ENCODE peak calls at places on chromosomes 3 and 15, in nine cellular contexts. R is omental fat pad, E is upper lobe of right lung, F is neural crest cell, S is astrocyte, P is heart left ventricle, Y is choroid plexus epithelial cell, Q is A549, C is MCF 10A. V is an unnamed sample.

GRCh38 chr3:10552631-10552943 is 47.2 kb upstream of the ATP2B2 start:
- DNase-seq in S (no peak), Q (no peak), Y (no peak), P (peak; percentile 5), E (peak; percentile 18), C (no peak), F (no peak), R (no peak), V (no peak)

GRCh38 chr3:45098315-45098714 is 47.9 kb downstream of the CDCP1 start:
- DNase-seq in Q (no peak), F (no peak), R (no peak), E (no peak), P (no peak), S (no peak), C (no peak), Y (peak; percentile 34), V (no peak)

GRCh38 chr3:9869955-9870354 is 10.1 kb downstream of the CIDEC start:
- DNase-seq in C (no peak), Y (no peak), F (no peak), E (no peak), R (no peak), S (no peak), P (no peak), Q (no peak), V (no peak)

GRCh38 chr15:78067328-78068241 is 9.9 kb downstream of the TBC1D2B start:
- DNase-seq in S (peak; percentile 39), F (no peak), E (no peak), R (no peak), Q (no peak), P (no peak), Y (no peak), C (peak; percentile 38), V (no peak)

GRCh38 chr3:28777806-28778475 is 429.3 kb upstream of the AZI2 start:
- DNase-seq in E (no peak), S (no peak), F (no peak), Q (no peak), Y (no peak), P (peak; percentile 46), C (no peak), R (no peak), V (no peak)

GRCh38 chr15:65982941-65983340 is 113.7 kb downstream of the RAB11A start:
- DNase-seq in Y (no peak), R (no peak), Q (no peak), C (no peak), S (no peak), E (no peak), P (no peak), F (no peak), V (no peak)

GRCh38 chr15:78715439-78715838 is 74.4 kb upstream of the CHRNB4 start:
- DNase-seq in E (no peak), C (peak; percentile 62), R (no peak), F (no peak), P (no peak), Y (no peak), Q (no peak), S (peak; percentile 22), V (no peak)

GRCh38 chr3:12705981-12706380 is 42.1 kb upstream of the RAF1 start:
- DNase-seq in S (peak; percentile 88), C (peak; percentile 35), E (no peak), P (no peak), R (no peak), Q (no peak), F (no peak), Y (no peak), V (no peak)

GRCh38 chr3:123584284-123584987 is 417 bp downstream of the HACD2 start:
- DNase-seq in R (no peak), S (no peak), Y (peak; percentile 34), Q (no peak), P (peak; percentile 71), F (no peak), E (no peak), C (peak; percentile 46), V (peak; percentile 69)

GRCh38 chr3:14915636-14916222 is 31.7 kb upstream of the NR2C2 start:
- DNase-seq in C (no peak), R (no peak), P (no peak), Q (peak; percentile 20), Y (no peak), S (no peak), E (peak; percentile 37), F (no peak), V (no peak)

GRCh38 chr3:193825617-193826016 is 232.6 kb downstream of the OPA1 start:
- DNase-seq in S (no peak), C (no peak), R (no peak), P (no peak), Q (no peak), F (no peak), Y (no peak), E (no peak), V (no peak)

GRCh38 chr3:119600732-119601131 is 3.0 kb downstream of the PLA1A start:
- DNase-seq in C (peak; percentile 6), E (peak; percentile 71), R (no peak), P (peak; percentile 40), F (no peak), Q (peak; percentile 12), Y (no peak), S (no peak), V (no peak)

GRCh38 chr3:26825454-26825853 is 202.9 kb downstream of the LRRC3B start:
- DNase-seq in E (no peak), C (no peak), F (no peak), Q (no peak), P (no peak), S (no peak), R (no peak), Y (no peak), V (no peak)

GRCh38 chr3:126573492-126574117 is 14.9 kb upstream of the C3orf22 start:
- DNase-seq in R (no peak), E (peak; percentile 76), F (no peak), Q (peak; percentile 47), Y (no peak), P (no peak), S (no peak), C (no peak), V (no peak)

GRCh38 chr15:99568548-99569352 is 3.0 kb downstream of the MEF2A start:
- DNase-seq in E (no peak), Q (no peak), C (no peak), R (no peak), F (no peak), P (no peak), S (peak; percentile 55), Y (peak; percentile 64), V (no peak)

GRCh38 chr15:78035861-78036476 is 41.5 kb downstream of the TBC1D2B start:
- DNase-seq in C (no peak), S (no peak), F (no peak), R (no peak), P (no peak), E (no peak), Q (no peak), Y (no peak), V (no peak)

GRCh38 chr15:76058714-76059319 is 968 bp upstream of the TMEM266 start:
- DNase-seq in R (no peak), Y (peak; percentile 23), Q (peak; percentile 68), C (peak; percentile 21), E (no peak), P (no peak), F (peak; percentile 8), S (no peak), V (no peak)

GRCh38 chr3:172615296-172615695 is 92.1 kb upstream of the TNFSF10 start:
- DNase-seq in C (no peak), F (no peak), S (no peak), E (no peak), Q (no peak), R (no peak), Y (no peak), P (no peak), V (no peak)

DNA sequence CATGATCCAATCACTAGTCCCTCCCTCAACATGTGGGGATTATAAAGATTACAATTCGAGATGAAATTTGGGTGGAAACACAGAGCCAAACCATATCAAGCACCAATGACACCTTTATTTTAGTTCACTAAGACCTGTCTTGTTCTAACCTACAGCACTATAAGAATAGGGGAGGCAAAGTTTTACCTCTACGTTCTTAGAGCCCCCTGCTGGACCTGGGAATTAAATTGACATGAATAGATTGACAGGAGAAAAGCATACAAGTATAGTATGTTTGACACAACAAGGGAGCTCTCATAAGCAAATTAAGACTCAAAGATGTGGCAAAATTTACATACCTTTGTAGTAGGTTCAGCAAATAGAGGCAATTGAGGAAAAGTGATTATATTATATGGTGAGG is 974.4 kb upstream of the ALCAM start:
- DNase-seq in C (peak; percentile 6), P (no peak), Q (no peak), S (no peak), Y (peak; percentile 10), R (no peak), E (no peak), F (no peak), V (no peak)
- TF ChIP-seq CTCF in C (no peak), P (no peak), Q (no peak), S (no peak), Y (peak; percentile 13), R (no peak), E (no peak), F (no peak), V (no peak)

DNA sequence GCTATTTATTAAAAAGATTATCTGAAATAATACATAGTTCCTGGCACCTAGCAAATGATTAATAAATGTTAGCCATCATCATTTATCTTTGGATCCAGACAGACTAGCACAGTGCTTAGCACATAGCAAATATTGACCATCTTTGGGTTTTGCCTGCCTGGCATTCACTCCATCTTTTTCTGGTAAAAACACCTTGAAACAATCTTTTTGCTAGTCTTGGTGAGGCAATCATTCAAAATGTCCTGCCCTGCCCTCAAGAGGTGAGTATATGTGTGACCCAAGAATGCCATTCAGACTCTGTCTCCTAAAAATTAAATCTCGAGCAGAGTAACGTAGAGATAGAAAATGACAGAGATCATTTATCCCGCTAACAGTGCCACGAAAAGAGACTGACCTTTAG is 78.3 kb upstream of the ZNF280D start:
- DNase-seq in P (no peak), S (no peak), R (no peak), Q (no peak), C (no peak), F (no peak), E (no peak), Y (no peak), V (no peak)
- TF ChIP-seq CTCF in P (no peak), S (no peak), R (no peak), Q (no peak), C (no peak), F (no peak), E (no peak), Y (no peak), V (no peak)

DNA sequence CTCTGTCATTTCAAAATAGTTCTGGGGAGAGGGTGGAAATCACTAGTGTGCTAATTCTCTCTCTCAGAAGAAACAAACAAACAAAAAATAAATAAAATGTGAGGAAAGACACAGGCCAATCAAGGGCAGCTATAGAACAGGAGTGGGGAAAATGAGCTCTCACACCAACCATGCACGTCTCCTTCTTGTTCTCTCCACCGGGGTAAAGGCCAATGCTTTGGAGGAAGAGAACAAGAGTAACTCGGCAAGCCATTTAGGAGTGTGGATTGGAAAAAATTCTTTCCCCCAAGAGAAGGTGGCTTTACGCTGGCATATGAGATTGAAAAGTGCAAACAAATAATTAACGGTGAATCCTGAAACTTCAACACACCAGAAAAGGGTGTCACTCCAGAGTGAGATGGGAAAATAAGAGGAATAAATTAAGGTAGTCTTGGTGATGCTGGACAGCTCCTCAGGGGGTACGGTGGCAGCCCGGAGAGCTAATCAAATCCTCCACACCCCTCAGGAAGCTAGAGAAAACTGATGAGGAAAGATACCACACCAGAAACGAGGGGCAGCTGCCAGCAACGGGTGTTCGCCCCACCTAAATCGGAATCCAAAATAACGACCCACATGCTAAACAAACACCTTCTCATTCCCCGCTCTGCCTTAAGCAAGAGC is 88.0 kb downstream of the RFTN1 start:
- DNase-seq in E (no peak), F (no peak), P (no peak), Q (no peak), Y (no peak), R (no peak), C (no peak), S (no peak), V (no peak)
- TF ChIP-seq CTCF in E (no peak), F (no peak), P (no peak), Q (no peak), Y (no peak), R (no peak), C (no peak), S (no peak), V (no peak)

GRCh38 chr15:92244703-92245102 is 149.0 kb upstream of the ST8SIA2 start:
- DNase-seq in R (no peak), S (no peak), F (no peak), C (no peak), P (no peak), E (no peak), Y (no peak), Q (no peak), V (no peak)
- TF ChIP-seq CTCF in R (no peak), S (no peak), F (peak; percentile 27), C (no peak), P (no peak), E (no peak), Y (no peak), Q (no peak), V (no peak)

V was measured in mesothelial cell of epicardium.